ENCODE peak calls at places on chromosomes 16 and 17, in nine cellular contexts. U is GM13977, Q is NCI-H774, D is head of caudate nucleus, B is non-pigmented ciliary epithelial cell, C is nucleus accumbens, A is stromal cell of bone marrow, K is B cell, G is T-cell. L is an unnamed sample.

GRCh38 chr16:4783251-4783950 is 4.7 kb downstream of the SEPTIN12 start:
- DNase-seq in D (peak; percentile 36), U (no peak), C (no peak), K (no peak), G (no peak), Q (no peak), A (no peak), B (no peak), L (no peak)

GRCh38 chr16:49834496-49835009 is 21.4 kb downstream of the ZNF423 start:
- DNase-seq in C (peak; percentile 67), Q (no peak), G (no peak), A (no peak), K (no peak), U (no peak), B (no peak), D (peak; percentile 58), L (peak; percentile 63)

GRCh38 chr16:47713225-47713595 is 252.1 kb downstream of the PHKB start:
- DNase-seq in D (no peak), Q (no peak), B (peak; percentile 87), C (no peak), U (peak; percentile 38), K (no peak), A (no peak), G (no peak), L (no peak)

GRCh38 chr17:76553163-76553908 is 13.5 kb downstream of the PRCD start:
- DNase-seq in G (no peak), U (no peak), B (no peak), Q (no peak), D (no peak), A (no peak), C (no peak), K (no peak), L (no peak)

GRCh38 chr16:25108054-25108453 is 3.5 kb upstream of the LCMT1 start:
- DNase-seq in C (no peak), Q (no peak), D (no peak), U (peak; percentile 43), A (no peak), G (peak; percentile 48), B (no peak), K (no peak), L (peak; percentile 28)

GRCh38 chr17:67575325-67575724 is 142.4 kb upstream of the NOL11 start:
- DNase-seq in K (no peak), Q (peak; percentile 91), B (no peak), A (no peak), U (peak; percentile 39), D (no peak), C (no peak), G (no peak), L (no peak)

GRCh38 chr16:70590722-70591438 is 55.5 kb upstream of the IL34 start:
- DNase-seq in K (no peak), Q (no peak), A (no peak), D (no peak), U (no peak), B (no peak), C (no peak), G (no peak), L (no peak)

GRCh38 chr16:84689126-84689525 is 10.7 kb upstream of the USP10 start:
- DNase-seq in Q (no peak), K (no peak), C (no peak), U (no peak), G (no peak), B (peak; percentile 91), D (no peak), A (peak; percentile 83), L (no peak)

GRCh38 chr17:44969144-44969780 is 1.2 kb upstream of the C1QL1 start:
- DNase-seq in D (no peak), Q (no peak), G (no peak), U (no peak), A (no peak), K (no peak), C (no peak), B (no peak), L (peak; percentile 56)

GRCh38 chr17:79836952-79837887 is 2.0 kb downstream of the CBX4 start:
- DNase-seq in U (peak; percentile 86), G (peak; percentile 42), D (peak; percentile 46), Q (no peak), A (no peak), C (no peak), B (no peak), K (peak; percentile 82), L (peak; percentile 54)

GRCh38 chr16:31265329-31266245 is 5.8 kb downstream of the ITGAM start:
- DNase-seq in A (no peak), G (peak; percentile 39), C (no peak), B (no peak), Q (no peak), U (peak; percentile 82), D (no peak), K (peak; percentile 81), L (peak; percentile 23)

GRCh38 chr16:4309833-4310266 is 6.0 kb upstream of the GLIS2 start:
- DNase-seq in U (no peak), B (no peak), D (peak; percentile 34), K (peak; percentile 71), A (peak; percentile 85), Q (peak; percentile 23), C (no peak), G (peak; percentile 59), L (peak; percentile 92)

GRCh38 chr17:64074704-64075484 is 54.5 kb upstream of the ICAM2 start:
- DNase-seq in G (no peak), D (no peak), B (no peak), C (no peak), U (no peak), A (peak; percentile 52), K (no peak), Q (peak; percentile 77), L (no peak)

GRCh38 chr17:47999612-48000011 is 28.7 kb downstream of the CDK5RAP3 start:
- DNase-seq in D (no peak), C (no peak), B (no peak), A (peak; percentile 69), K (no peak), U (no peak), Q (no peak), G (no peak), L (no peak)

GRCh38 chr16:52318259-52319008 is 228.5 kb downstream of the TOX3 start:
- DNase-seq in A (no peak), D (no peak), G (no peak), U (no peak), Q (peak; percentile 66), K (no peak), B (no peak), C (no peak), L (no peak)

GRCh38 chr16:69922200-69922599 is 28.9 kb upstream of the CLEC18A start:
- DNase-seq in D (no peak), C (no peak), U (no peak), A (no peak), Q (no peak), G (no peak), K (no peak), B (no peak), L (no peak)

GRCh38 chr16:73173396-73173795 is 125.5 kb upstream of the ZFHX3 start:
- DNase-seq in G (no peak), B (no peak), A (no peak), K (no peak), C (no peak), U (no peak), Q (no peak), D (no peak), L (no peak)

GRCh38 chr16:4384497-4384896 is 12.8 kb downstream of the VASN start:
- DNase-seq in K (no peak), G (no peak), U (no peak), C (no peak), Q (no peak), B (no peak), D (no peak), A (no peak), L (no peak)

GRCh38 chr17:57946798-57947358 is 8.3 kb downstream of the CUEDC1 start:
- DNase-seq in K (peak; percentile 71), U (peak; percentile 76), G (no peak), C (no peak), Q (peak; percentile 77), D (peak; percentile 35), A (peak; percentile 53), B (peak; percentile 50), L (no peak)

GRCh38 chr17:62109378-62109902 is 44.4 kb upstream of the MED13 start:
- DNase-seq in B (peak; percentile 55), A (peak; percentile 68), Q (no peak), U (peak; percentile 79), G (peak; percentile 32), K (peak; percentile 66), D (no peak), C (no peak), L (peak; percentile 85)

GRCh38 chr17:51298508-51299371 is 38.4 kb downstream of the UTP18 start:
- DNase-seq in A (peak; percentile 27), K (no peak), Q (peak; percentile 74), U (peak; percentile 26), D (no peak), B (peak; percentile 13), G (no peak), C (no peak), L (no peak)

GRCh38 chr16:83603981-83604570 is 203.7 kb upstream of the HSBP1 start:
- DNase-seq in K (no peak), D (no peak), G (no peak), B (no peak), A (no peak), Q (no peak), U (no peak), C (no peak), L (no peak)

GRCh38 chr16:46763147-46763546 is 15.0 kb upstream of the MYLK3 start:
- DNase-seq in U (no peak), B (no peak), A (no peak), G (no peak), D (no peak), K (no peak), C (no peak), Q (peak; percentile 57), L (no peak)

GRCh38 chr17:76134911-76135809 is 5.9 kb downstream of the FOXJ1 start:
- DNase-seq in A (no peak), Q (no peak), B (no peak), D (no peak), C (no peak), K (no peak), U (no peak), G (no peak), L (peak; percentile 69)

GRCh38 chr17:42647778-42648177 is 11.3 kb upstream of the TUBG2 start:
- DNase-seq in U (no peak), K (no peak), A (no peak), C (no peak), Q (no peak), D (no peak), G (no peak), B (no peak), L (no peak)

GRCh38 chr16:2048116-2048543 is 345 bp downstream of the TSC2 start:
- DNase-seq in B (no peak), D (no peak), K (no peak), G (no peak), U (no peak), A (no peak), C (no peak), Q (no peak), L (no peak)

GRCh38 chr16:88922114-88922825 is 54.7 kb downstream of the CBFA2T3 start:
- DNase-seq in G (no peak), A (peak; percentile 43), B (no peak), U (no peak), Q (no peak), C (no peak), K (no peak), D (no peak), L (peak; percentile 58)

GRCh38 chr17:55168970-55169687 is 95.6 kb upstream of the HLF start:
- DNase-seq in U (peak; percentile 43), D (no peak), G (no peak), K (peak; percentile 53), Q (no peak), C (no peak), A (no peak), B (no peak), L (no peak)

GRCh38 chr16:11016993-11017392 is 72.6 kb downstream of the CLEC16A start:
- DNase-seq in U (no peak), A (peak; percentile 18), G (peak; percentile 37), C (no peak), Q (peak; percentile 42), B (no peak), D (peak; percentile 52), K (no peak), L (no peak)

GRCh38 chr16:54879681-54880080 is 51.0 kb upstream of the IRX5 start:
- DNase-seq in B (no peak), C (no peak), K (no peak), U (no peak), A (no peak), Q (no peak), D (no peak), G (no peak), L (no peak)

L was measured in WTC11.